ENCODE peak calls at places on chromosome 1, in seven cellular contexts. One of them, this sample, is unnamed.

GRCh38 chr1:164240081-164240480 is 318.9 kb upstream of the PBX1 start:
- DNase-seq in AG04450: no peak
- DNase-seq in Caco-2: peak
- DNase-seq in BE2C: no peak
- DNase-seq in lower leg skin: no peak
- DNase-seq in HepG2: no peak
- DNase-seq in AG04449: no peak
- DNase-seq in this sample: peak

GRCh38 chr1:6141601-6142000 is 38.5 kb downstream of the CHD5 start:
- DNase-seq in AG04449: no peak
- DNase-seq in AG04450: no peak
- DNase-seq in lower leg skin: no peak
- DNase-seq in HepG2: no peak
- DNase-seq in BE2C: no peak
- DNase-seq in Caco-2: peak
- DNase-seq in this sample: no peak

GRCh38 chr1:197915217-197915616 is 2.0 kb upstream of the LHX9 start:
- DNase-seq in lower leg skin: no peak
- DNase-seq in Caco-2: no peak
- DNase-seq in BE2C: no peak
- DNase-seq in AG04449: no peak
- DNase-seq in AG04450: no peak
- DNase-seq in HepG2: no peak
- DNase-seq in this sample: no peak

GRCh38 chr1:25817840-25818501 is 1.8 kb upstream of the MTFR1L start:
- DNase-seq in BE2C: peak
- DNase-seq in AG04449: no peak
- DNase-seq in lower leg skin: no peak
- DNase-seq in Caco-2: peak
- DNase-seq in HepG2: peak
- DNase-seq in AG04450: no peak
- DNase-seq in this sample: no peak

GRCh38 chr1:245375789-245376188 is 221.0 kb downstream of the KIF26B start:
- DNase-seq in HepG2: no peak
- DNase-seq in Caco-2: no peak
- DNase-seq in AG04449: no peak
- DNase-seq in AG04450: no peak
- DNase-seq in lower leg skin: no peak
- DNase-seq in BE2C: no peak
- DNase-seq in this sample: no peak

GRCh38 chr1:53359934-53360276 is 32.0 kb upstream of the LRP8 start:
- DNase-seq in AG04449: no peak
- DNase-seq in lower leg skin: no peak
- DNase-seq in HepG2: no peak
- DNase-seq in BE2C: no peak
- DNase-seq in AG04450: no peak
- DNase-seq in Caco-2: no peak
- DNase-seq in this sample: no peak

GRCh38 chr1:28775121-28775942 is 36.6 kb upstream of the OPRD1 start:
- DNase-seq in AG04449: no peak
- DNase-seq in HepG2: no peak
- DNase-seq in BE2C: no peak
- DNase-seq in Caco-2: no peak
- DNase-seq in AG04450: no peak
- DNase-seq in lower leg skin: peak
- DNase-seq in this sample: no peak

GRCh38 chr1:29247874-29248273 is 11.6 kb downstream of the PTPRU start:
- DNase-seq in HepG2: no peak
- DNase-seq in AG04450: no peak
- DNase-seq in BE2C: no peak
- DNase-seq in Caco-2: no peak
- DNase-seq in lower leg skin: no peak
- DNase-seq in AG04449: no peak
- DNase-seq in this sample: no peak

GRCh38 chr1:232627645-232628334 is 2.1 kb downstream of the SIPA1L2 start:
- DNase-seq in HepG2: no peak
- DNase-seq in Caco-2: peak
- DNase-seq in lower leg skin: no peak
- DNase-seq in BE2C: no peak
- DNase-seq in AG04449: no peak
- DNase-seq in AG04450: no peak
- DNase-seq in this sample: no peak

GRCh38 chr1:180241716-180242544 is 11.9 kb downstream of the LHX4 start:
- DNase-seq in AG04449: no peak
- DNase-seq in Caco-2: no peak
- DNase-seq in HepG2: no peak
- DNase-seq in AG04450: no peak
- DNase-seq in lower leg skin: no peak
- DNase-seq in BE2C: no peak
- DNase-seq in this sample: no peak

GRCh38 chr1:29704430-29704829 is 468.1 kb downstream of the PTPRU start:
- DNase-seq in AG04450: no peak
- DNase-seq in Caco-2: no peak
- DNase-seq in HepG2: no peak
- DNase-seq in AG04449: no peak
- DNase-seq in BE2C: no peak
- DNase-seq in lower leg skin: no peak
- DNase-seq in this sample: no peak

GRCh38 chr1:32363713-32364112 is 1.4 kb downstream of the TSSK3 start:
- DNase-seq in HepG2: no peak
- DNase-seq in lower leg skin: no peak
- DNase-seq in Caco-2: no peak
- DNase-seq in AG04450: no peak
- DNase-seq in AG04449: no peak
- DNase-seq in BE2C: no peak
- DNase-seq in this sample: no peak

GRCh38 chr1:32362474-32363313 is at the start of the genes FAM229A and TSSK3:
- DNase-seq in HepG2: no peak
- DNase-seq in Caco-2: no peak
- DNase-seq in BE2C: no peak
- DNase-seq in AG04449: no peak
- DNase-seq in AG04450: no peak
- DNase-seq in lower leg skin: no peak
- DNase-seq in this sample: no peak

GRCh38 chr1:32364836-32365235 is 2.5 kb downstream of the TSSK3 start:
- DNase-seq in Caco-2: no peak
- DNase-seq in AG04449: no peak
- DNase-seq in HepG2: no peak
- DNase-seq in AG04450: no peak
- DNase-seq in BE2C: no peak
- DNase-seq in lower leg skin: no peak
- DNase-seq in this sample: no peak

GRCh38 chr1:32361308-32361673 is 994 bp downstream of the FAM229A start:
- DNase-seq in Caco-2: peak
- DNase-seq in lower leg skin: no peak
- DNase-seq in BE2C: no peak
- DNase-seq in AG04450: no peak
- DNase-seq in HepG2: no peak
- DNase-seq in AG04449: no peak
- DNase-seq in this sample: no peak

DNA sequence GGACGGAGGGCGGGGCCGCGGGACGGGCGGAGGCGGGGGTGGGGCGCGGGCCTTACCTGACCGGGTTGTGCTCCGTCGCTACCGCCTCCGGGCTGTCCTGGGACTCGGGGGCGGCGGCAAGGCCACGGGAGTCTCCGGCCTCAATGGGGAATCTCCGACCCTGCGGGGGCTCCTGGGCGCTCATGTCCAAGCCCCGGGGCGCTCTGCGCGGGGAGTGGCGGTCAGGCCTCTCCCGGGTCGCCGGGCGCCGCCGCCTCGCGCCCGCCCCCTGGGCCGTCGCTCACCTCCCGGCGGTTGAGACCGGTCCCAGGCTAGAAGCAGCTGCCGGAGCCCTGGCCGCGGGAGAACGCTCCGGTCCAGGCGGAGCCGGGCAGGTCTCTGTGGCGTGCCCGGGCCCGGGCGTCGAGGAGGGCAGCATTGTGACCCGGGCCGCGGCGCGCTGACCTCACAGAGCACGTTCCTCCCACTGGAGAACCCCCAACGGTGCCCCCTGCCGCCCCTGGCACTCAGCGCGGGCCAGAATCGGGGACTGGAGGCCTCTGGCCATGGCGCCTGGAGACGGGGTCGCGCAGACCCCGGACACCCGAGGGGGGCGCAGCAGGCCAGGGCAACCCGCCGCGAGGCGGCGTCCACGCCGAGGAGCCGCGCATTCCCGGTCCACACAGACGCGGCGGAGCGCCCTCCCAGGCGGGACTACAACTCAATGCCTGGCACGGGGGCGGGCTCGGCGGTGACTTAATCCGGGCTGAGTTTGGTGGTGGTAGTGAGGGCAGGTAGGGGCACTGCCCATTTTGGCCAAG is 411 bp downstream of the FAM229A start:
- DNase-seq in AG04450: no peak
- DNase-seq in AG04449: no peak
- DNase-seq in HepG2: no peak
- DNase-seq in lower leg skin: no peak
- DNase-seq in BE2C: peak
- DNase-seq in Caco-2: peak
- DNase-seq in this sample: no peak
- H3K4me3 ChIP-seq in AG04450: peak
- H3K4me3 ChIP-seq in AG04449: peak
- H3K4me3 ChIP-seq in HepG2: no peak
- H3K4me3 ChIP-seq in lower leg skin: no peak
- H3K4me3 ChIP-seq in BE2C: peak
- H3K4me3 ChIP-seq in Caco-2: peak
- H3K4me3 ChIP-seq in this sample: peak

GRCh38 chr1:58762806-58763205 is 21.0 kb downstream of the JUN start:
- DNase-seq in Caco-2: no peak
- DNase-seq in AG04449: no peak
- DNase-seq in lower leg skin: no peak
- DNase-seq in BE2C: no peak
- DNase-seq in HepG2: no peak
- DNase-seq in AG04450: no peak
- DNase-seq in this sample: no peak

GRCh38 chr1:58764294-58764978 is 19.4 kb downstream of the JUN start:
- DNase-seq in AG04449: no peak
- DNase-seq in HepG2: no peak
- DNase-seq in AG04450: no peak
- DNase-seq in BE2C: no peak
- DNase-seq in Caco-2: no peak
- DNase-seq in lower leg skin: no peak
- DNase-seq in this sample: no peak

GRCh38 chr1:58763214-58763613 is 20.6 kb downstream of the JUN start:
- DNase-seq in HepG2: peak
- DNase-seq in BE2C: no peak
- DNase-seq in Caco-2: no peak
- DNase-seq in AG04450: no peak
- DNase-seq in AG04449: no peak
- DNase-seq in lower leg skin: no peak
- DNase-seq in this sample: no peak

GRCh38 chr1:58767143-58767542 is 16.7 kb downstream of the JUN start:
- DNase-seq in AG04450: no peak
- DNase-seq in HepG2: no peak
- DNase-seq in Caco-2: no peak
- DNase-seq in BE2C: no peak
- DNase-seq in lower leg skin: no peak
- DNase-seq in AG04449: no peak
- DNase-seq in this sample: no peak

GRCh38 chr1:58765016-58765415 is 18.8 kb downstream of the JUN start:
- DNase-seq in HepG2: no peak
- DNase-seq in AG04450: no peak
- DNase-seq in Caco-2: no peak
- DNase-seq in BE2C: no peak
- DNase-seq in AG04449: no peak
- DNase-seq in lower leg skin: no peak
- DNase-seq in this sample: no peak
- H3K4me3 ChIP-seq in HepG2: no peak
- H3K4me3 ChIP-seq in AG04450: no peak
- H3K4me3 ChIP-seq in Caco-2: no peak
- H3K4me3 ChIP-seq in BE2C: no peak
- H3K4me3 ChIP-seq in AG04449: no peak
- H3K4me3 ChIP-seq in lower leg skin: no peak
- H3K4me3 ChIP-seq in this sample: no peak

GRCh38 chr1:111202707-111203623 is 2.5 kb upstream of the DENND2D start:
- DNase-seq in BE2C: no peak
- DNase-seq in AG04450: no peak
- DNase-seq in HepG2: peak
- DNase-seq in Caco-2: peak
- DNase-seq in lower leg skin: no peak
- DNase-seq in AG04449: no peak
- DNase-seq in this sample: no peak

GRCh38 chr1:111203681-111204210 is 3.3 kb upstream of the DENND2D start:
- DNase-seq in AG04450: no peak
- DNase-seq in Caco-2: peak
- DNase-seq in lower leg skin: peak
- DNase-seq in AG04449: no peak
- DNase-seq in HepG2: no peak
- DNase-seq in BE2C: peak
- DNase-seq in this sample: no peak

GRCh38 chr1:111204211-111204883 is 3.9 kb upstream of the DENND2D start:
- DNase-seq in BE2C: no peak
- DNase-seq in AG04450: no peak
- DNase-seq in Caco-2: peak
- DNase-seq in lower leg skin: no peak
- DNase-seq in HepG2: no peak
- DNase-seq in AG04449: no peak
- DNase-seq in this sample: no peak

GRCh38 chr1:111205724-111206070 is 5.3 kb upstream of the DENND2D start:
- DNase-seq in BE2C: no peak
- DNase-seq in AG04450: no peak
- DNase-seq in Caco-2: no peak
- DNase-seq in HepG2: no peak
- DNase-seq in AG04449: peak
- DNase-seq in lower leg skin: no peak
- DNase-seq in this sample: no peak

DNA sequence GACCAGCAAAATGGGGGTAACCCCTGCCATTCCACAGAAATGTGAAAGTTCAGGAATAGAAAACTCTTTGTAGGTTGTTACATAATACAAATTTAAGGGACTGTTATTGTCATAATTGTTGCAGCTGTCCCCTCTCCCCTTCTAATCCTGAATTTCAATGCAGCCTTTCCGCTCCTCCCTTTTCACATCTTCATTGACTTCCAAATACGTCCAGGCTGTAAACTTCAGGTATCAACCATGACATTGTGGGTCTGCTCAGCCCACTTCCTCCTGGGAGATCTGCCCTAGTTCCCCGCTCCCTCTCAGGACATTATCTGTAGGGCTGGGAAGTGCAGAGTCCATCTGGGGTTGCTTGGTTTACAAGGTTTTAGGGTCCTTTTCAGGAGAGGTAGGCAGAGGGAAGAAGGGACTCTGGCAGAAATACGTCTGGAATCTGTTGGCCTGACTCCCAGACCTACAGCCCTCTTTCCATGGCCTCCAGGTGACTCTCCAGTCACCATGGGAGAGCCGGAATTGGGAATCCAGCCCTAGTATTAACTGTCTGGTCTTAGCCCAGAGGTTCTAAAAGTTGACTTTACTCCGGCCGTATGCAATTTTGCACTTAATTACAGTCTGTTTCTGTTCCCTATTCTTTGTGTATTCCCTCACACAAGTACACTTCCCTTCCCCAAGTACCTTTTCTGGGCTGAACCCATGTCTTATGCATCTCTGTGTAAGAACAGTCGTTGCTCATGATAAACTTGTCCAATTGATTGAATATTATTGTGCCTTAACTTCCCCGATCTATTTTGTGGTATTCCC is 4.7 kb upstream of the DENND2D start:
- DNase-seq in AG04449: no peak
- DNase-seq in BE2C: no peak
- DNase-seq in lower leg skin: no peak
- DNase-seq in HepG2: no peak
- DNase-seq in Caco-2: no peak
- DNase-seq in AG04450: no peak
- DNase-seq in this sample: no peak
- H3K4me3 ChIP-seq in AG04449: no peak
- H3K4me3 ChIP-seq in BE2C: no peak
- H3K4me3 ChIP-seq in lower leg skin: no peak
- H3K4me3 ChIP-seq in HepG2: no peak
- H3K4me3 ChIP-seq in Caco-2: peak
- H3K4me3 ChIP-seq in AG04450: no peak
- H3K4me3 ChIP-seq in this sample: no peak

GRCh38 chr1:44786841-44787426 is 1.0 kb downstream of the BEST4 start:
- DNase-seq in HepG2: no peak
- DNase-seq in lower leg skin: no peak
- DNase-seq in Caco-2: no peak
- DNase-seq in AG04449: no peak
- DNase-seq in AG04450: no peak
- DNase-seq in BE2C: no peak
- DNase-seq in this sample: no peak
- H3K4me3 ChIP-seq in HepG2: peak
- H3K4me3 ChIP-seq in lower leg skin: no peak
- H3K4me3 ChIP-seq in Caco-2: no peak
- H3K4me3 ChIP-seq in AG04449: no peak
- H3K4me3 ChIP-seq in AG04450: no peak
- H3K4me3 ChIP-seq in BE2C: peak
- H3K4me3 ChIP-seq in this sample: no peak